ENCODE peak calls at places on chromosomes 2 and 18, in eight cellular contexts. P is body of pancreas, L is upper lobe of left lung, Z is RWPE2, J is colonic mucosa, N is heart left ventricle, X is transverse colon, I is aorta. T is an unnamed sample. For H3K9me3, the result is how much of the 10 kb centered on the place peaks cover.

GRCh38 chr2:238059505-238059904 is 1.3 kb upstream of the SCLY start:
- DNase-seq in P (no peak), L (no peak), Z (no peak), J (no peak), N (no peak), X (no peak), I (no peak), T (no peak)

GRCh38 chr18:80185545-80185944 is 61.8 kb downstream of the PARD6G start:
- DNase-seq in P (no peak), L (no peak), Z (no peak), J (no peak), N (no peak), X (no peak), I (no peak), T (no peak)

GRCh38 chr2:148756292-148756975 is 111.9 kb downstream of the EPC2 start:
- DNase-seq in P (no peak), L (no peak), Z (no peak), J (no peak), N (no peak), X (no peak), I (no peak), T (no peak)

GRCh38 chr2:10120938-10121574 is 1.5 kb upstream of the RRM2 start:
- DNase-seq in P (peak), L (no peak), Z (no peak), J (peak), N (no peak), X (peak), I (no peak), T (no peak)

GRCh38 chr2:202007015-202008011 is 26.3 kb upstream of the FZD7 start:
- DNase-seq in P (no peak), L (peak), Z (no peak), J (no peak), N (no peak), X (no peak), I (no peak), T (no peak)

GRCh38 chr2:66845307-66845706 is 410.4 kb downstream of the MEIS1 start:
- DNase-seq in P (no peak), L (no peak), Z (no peak), J (no peak), N (no peak), X (no peak), I (peak), T (no peak)

GRCh38 chr18:41486581-41486980 is 468.5 kb upstream of the PIK3C3 start:
- DNase-seq in P (no peak), L (no peak), Z (no peak), J (no peak), N (no peak), X (no peak), I (no peak), T (no peak)

GRCh38 chr2:37191747-37192146 is 3.3 kb upstream of the SULT6B1 start:
- DNase-seq in P (no peak), L (peak), Z (no peak), J (no peak), N (no peak), X (no peak), I (no peak), T (no peak)

GRCh38 chr18:63189817-63190216 is 129.8 kb downstream of the BCL2 start:
- DNase-seq in P (no peak), L (no peak), Z (no peak), J (no peak), N (no peak), X (no peak), I (no peak), T (no peak)

GRCh38 chr18:57910817-57911216 is 107.7 kb upstream of the ATP8B1 start:
- DNase-seq in P (no peak), L (no peak), Z (no peak), J (peak), N (no peak), X (no peak), I (no peak), T (no peak)

GRCh38 chr2:69163109-69163508 is 150.1 kb downstream of the ANTXR1 start:
- DNase-seq in P (no peak), L (no peak), Z (no peak), J (no peak), N (peak), X (no peak), I (peak), T (no peak)

GRCh38 chr2:20580690-20581437 is 70.0 kb downstream of the HS1BP3 start:
- DNase-seq in P (no peak), L (no peak), Z (peak), J (no peak), N (no peak), X (no peak), I (peak), T (no peak)

GRCh38 chr2:220434365-220434764 is 806.9 kb downstream of the SLC4A3 start:
- DNase-seq in P (no peak), L (no peak), Z (no peak), J (no peak), N (no peak), X (no peak), I (no peak), T (no peak)

GRCh38 chr2:189285962-189286648 is 106.5 kb upstream of the COL5A2 start:
- DNase-seq in P (no peak), L (no peak), Z (no peak), J (no peak), N (no peak), X (no peak), I (no peak), T (no peak)

GRCh38 chr18:49177812-49178211 is 227.0 kb upstream of the SMAD7 start:
- DNase-seq in P (no peak), L (no peak), Z (no peak), J (no peak), N (no peak), X (no peak), I (no peak), T (no peak)

GRCh38 chr2:160221391-160222276 is 21.6 kb upstream of the ITGB6 start:
- DNase-seq in P (peak), L (peak), Z (peak), J (peak), N (peak), X (peak), I (no peak), T (no peak)

GRCh38 chr2:188813846-188814245 is 160.3 kb upstream of the COL3A1 start:
- DNase-seq in P (no peak), L (no peak), Z (no peak), J (no peak), N (no peak), X (peak), I (peak), T (no peak)

GRCh38 chr2:181131584-181131983 is 151.2 kb downstream of the UBE2E3 start:
- DNase-seq in P (no peak), L (no peak), Z (no peak), J (no peak), N (no peak), X (no peak), I (no peak), T (no peak)

GRCh38 chr2:239186516-239186915 is 214.3 kb downstream of the HDAC4 start:
- DNase-seq in P (no peak), L (no peak), Z (peak), J (no peak), N (no peak), X (no peak), I (no peak), T (no peak)

GRCh38 chr2:216299130-216299529 is 73.2 kb downstream of the MARCHF4 start:
- DNase-seq in P (no peak), L (no peak), Z (no peak), J (no peak), N (no peak), X (no peak), I (no peak), T (no peak)

GRCh38 chr2:80073134-80073561 is 231.4 kb downstream of the LRRTM1 start:
- DNase-seq in P (peak), L (no peak), Z (no peak), J (peak), N (peak), X (peak), I (no peak), T (no peak)

GRCh38 chr2:238728322-238729260 is 119.3 kb upstream of the TWIST2 start:
- DNase-seq in P (no peak), L (no peak), Z (no peak), J (no peak), N (no peak), X (peak), I (peak), T (no peak)

GRCh38 chr2:230067990-230068657 is 600 bp downstream of the SLC16A14 start:
- DNase-seq in P (peak), L (peak), Z (peak), J (peak), N (peak), X (peak), I (peak), T (no peak)

GRCh38 chr2:101406867-101407266 is 19.6 kb upstream of the CREG2 start:
- DNase-seq in P (no peak), L (no peak), Z (no peak), J (no peak), N (no peak), X (no peak), I (peak), T (no peak)

GRCh38 chr2:237223208-237223861 is 137.6 kb downstream of the COPS8 start:
- DNase-seq in P (peak), L (no peak), Z (no peak), J (no peak), N (no peak), X (no peak), I (peak), T (no peak)

GRCh38 chr2:36333350-36334012 is 22.1 kb upstream of the CRIM1 start:
- DNase-seq in P (no peak), L (no peak), Z (no peak), J (no peak), N (no peak), X (no peak), I (no peak), T (no peak)

GRCh38 chr2:152875832-152876669 is 157.6 kb downstream of the ARL6IP6 start:
- DNase-seq in P (no peak), L (no peak), Z (no peak), J (no peak), N (no peak), X (no peak), I (no peak), T (no peak)

GRCh38 chr2:29397743-29398142 is 282.5 kb downstream of the CLIP4 start:
- DNase-seq in P (peak), L (no peak), Z (no peak), J (no peak), N (no peak), X (no peak), I (no peak), T (no peak)

GRCh38 chr2:49207204-49207603 is 52.9 kb upstream of the FSHR start:
- DNase-seq in P (no peak), L (no peak), Z (no peak), J (no peak), N (no peak), X (no peak), I (no peak), T (no peak)

GRCh38 chr2:200741468-200742202 is 70.1 kb upstream of the BZW1 start:
- DNase-seq in P (no peak), L (peak), Z (no peak), J (peak), N (no peak), X (peak), I (no peak), T (no peak)

GRCh38 chr2:170895023-170895759 is 33.9 kb upstream of the GORASP2 start:
- DNase-seq in P (no peak), L (no peak), Z (no peak), J (no peak), N (no peak), X (no peak), I (no peak), T (no peak)

GRCh38 chr2:170744248-170745002 is 25.8 kb upstream of the ERICH2 start:
- DNase-seq in P (no peak), L (no peak), Z (peak), J (no peak), N (no peak), X (no peak), I (no peak), T (no peak)

GRCh38 chr18:3688682-3689081 is 238.7 kb downstream of the TGIF1 start:
- DNase-seq in P (no peak), L (no peak), Z (no peak), J (no peak), N (no peak), X (no peak), I (no peak), T (no peak)

GRCh38 chr2:237181844-237182243 is 96.2 kb downstream of the COPS8 start:
- DNase-seq in P (no peak), L (no peak), Z (no peak), J (no peak), N (no peak), X (no peak), I (no peak), T (no peak)

GRCh38 chr2:2848621-2849443 is 517.8 kb upstream of the MYT1L start:
- DNase-seq in P (peak), L (no peak), Z (no peak), J (no peak), N (no peak), X (no peak), I (no peak), T (no peak)

GRCh38 chr2:190277234-190278112 is 42.2 kb downstream of the HIBCH start:
- DNase-seq in P (peak), L (no peak), Z (no peak), J (no peak), N (no peak), X (peak), I (no peak), T (no peak)

GRCh38 chr18:36185901-36186460 is 1.3 kb upstream of the MOCOS start:
- DNase-seq in P (no peak), L (peak), Z (no peak), J (no peak), N (no peak), X (no peak), I (no peak), T (no peak)
- H3K4me3 ChIP-seq in P (no peak), L (no peak), Z (no peak), J (peak), N (no peak), X (no peak), I (no peak), T (no peak)

DNA sequence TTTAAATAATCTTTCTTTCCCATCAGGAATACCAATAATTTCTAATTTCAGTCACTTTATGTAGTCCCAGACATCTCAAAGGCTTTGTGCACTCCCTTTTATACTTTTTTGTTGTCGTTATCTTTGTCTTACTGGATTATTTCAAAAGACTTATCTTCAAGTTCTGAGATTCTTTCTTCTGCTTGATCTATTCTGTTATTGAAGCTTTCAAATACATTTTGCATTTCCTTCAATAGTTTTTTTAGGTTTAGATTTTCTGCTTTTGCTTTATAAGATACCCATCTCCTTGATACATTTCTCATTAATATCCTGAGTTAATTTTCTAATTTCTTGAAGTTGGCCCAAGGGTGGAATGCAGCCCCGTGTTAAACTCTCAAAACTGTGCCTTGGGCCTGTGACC is 432.4 kb downstream of the RIT2 start:
- DNase-seq in P (no peak), L (no peak), Z (no peak), J (no peak), N (no peak), X (no peak), I (no peak), T (no peak)
- H3K9me3 ChIP-seq in P (under half), L (under half), Z (under half), J (under half), N (under half), X (under half), I (under half), T (under half)

GRCh38 chr2:120231564-120231973 is 8.4 kb upstream of the TMEM185B start:
- DNase-seq in P (no peak), L (no peak), Z (no peak), J (no peak), N (no peak), X (peak), I (peak), T (no peak)
- H3K4me3 ChIP-seq in P (no peak), L (peak), Z (peak), J (peak), N (peak), X (no peak), I (no peak), T (peak)

DNA sequence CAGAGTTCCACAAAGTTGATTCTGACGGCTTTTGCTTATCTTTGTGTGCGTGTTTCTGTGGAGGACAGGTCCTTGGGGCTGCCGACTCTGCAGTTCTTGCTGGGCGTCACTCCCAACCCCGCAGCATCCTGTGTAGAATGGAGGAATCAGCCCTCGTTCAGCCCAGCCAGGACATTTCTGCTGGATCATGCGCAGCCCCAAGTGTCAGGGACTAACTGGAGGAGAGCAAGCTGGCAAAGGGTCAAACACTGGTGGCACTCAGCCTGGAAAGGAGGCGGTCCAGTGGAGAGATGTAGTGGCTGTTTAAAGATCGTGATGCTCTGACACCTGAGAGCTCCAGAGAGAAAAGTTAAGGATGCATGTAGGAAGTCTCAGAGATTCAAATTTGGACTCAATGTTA is 63.7 kb upstream of the SH3RF3 start:
- DNase-seq in P (peak), L (no peak), Z (no peak), J (no peak), N (peak), X (no peak), I (no peak), T (no peak)
- H3K9me3 ChIP-seq in P (under half), L (under half), Z (under half), J (under half), N (under half), X (under half), I (under half), T (under half)

DNA sequence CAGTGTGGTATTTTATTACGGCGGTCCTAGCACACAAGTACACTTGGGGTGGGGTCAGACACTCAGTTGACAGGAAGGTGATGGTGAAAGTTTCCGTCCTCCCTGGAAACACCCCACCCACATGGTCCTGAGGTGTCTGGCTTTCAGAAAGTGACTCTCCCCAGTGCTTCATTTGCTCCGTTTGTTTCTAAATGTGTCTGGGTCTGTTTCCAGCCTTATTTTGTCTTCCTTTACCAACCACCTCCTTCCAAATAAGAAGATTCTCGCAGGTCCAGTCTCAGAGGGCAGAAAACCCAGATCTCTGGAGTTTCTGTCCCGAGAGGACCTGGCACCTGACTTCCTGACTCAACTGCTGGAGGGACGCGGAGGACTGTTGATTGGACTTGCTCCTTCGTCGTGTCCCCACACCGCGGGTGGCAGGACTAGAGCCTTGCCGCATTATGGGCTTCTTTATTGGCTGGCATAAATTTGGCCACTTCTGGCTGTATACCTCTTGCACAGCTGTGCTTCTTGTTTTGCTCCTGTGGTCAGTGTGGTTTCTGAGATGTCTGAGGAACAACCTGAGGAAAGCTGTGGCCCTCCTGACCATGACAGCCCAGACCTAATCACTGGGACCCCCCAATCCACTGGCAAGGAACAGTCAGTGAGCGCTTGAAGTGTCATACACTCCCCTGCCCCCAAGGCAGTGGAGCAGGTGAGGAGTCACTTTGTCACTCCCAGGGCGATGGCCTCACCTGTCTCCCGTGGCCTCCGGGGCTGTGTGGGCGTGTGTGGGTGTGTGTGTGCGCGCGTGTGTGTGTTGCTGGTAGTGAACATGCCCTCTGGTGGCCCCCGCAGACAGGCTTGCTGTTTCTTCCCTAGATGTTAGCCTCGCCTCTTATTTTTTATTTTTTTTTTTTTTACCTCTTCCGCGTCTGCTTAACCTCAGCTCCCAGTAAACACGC is 45.6 kb downstream of the MEX3C start:
- DNase-seq in P (no peak), L (peak), Z (no peak), J (no peak), N (no peak), X (peak), I (no peak), T (peak)
- H3K4me3 ChIP-seq in P (no peak), L (no peak), Z (no peak), J (no peak), N (no peak), X (no peak), I (no peak), T (peak)

GRCh38 chr2:150332378-150332777 is 155.1 kb downstream of the RND3 start:
- DNase-seq in P (peak), L (no peak), Z (no peak), J (no peak), N (no peak), X (no peak), I (no peak), T (no peak)

GRCh38 chr2:150325656-150326055 is 161.8 kb downstream of the RND3 start:
- DNase-seq in P (no peak), L (no peak), Z (no peak), J (no peak), N (no peak), X (no peak), I (no peak), T (no peak)

GRCh38 chr2:150327546-150328495 is 159.6 kb downstream of the RND3 start:
- DNase-seq in P (no peak), L (no peak), Z (no peak), J (no peak), N (no peak), X (no peak), I (no peak), T (no peak)
- H3K9me3 ChIP-seq in P (under half), L (under half), Z (under half), J (under half), N (under half), X (under half), I (under half), T (under half)

GRCh38 chr2:75310915-75311314 is 111.6 kb upstream of the TACR1 start:
- DNase-seq in P (no peak), L (no peak), Z (no peak), J (no peak), N (no peak), X (no peak), I (no peak), T (no peak)
- H3K4me3 ChIP-seq in P (no peak), L (no peak), Z (no peak), J (no peak), N (no peak), X (no peak), I (no peak), T (no peak)

GRCh38 chr18:76971149-76971548 is 148.8 kb downstream of the ZNF236 start:
- DNase-seq in P (no peak), L (no peak), Z (no peak), J (no peak), N (no peak), X (no peak), I (no peak), T (no peak)

GRCh38 chr18:76963951-76964350 is 141.6 kb downstream of the ZNF236 start:
- DNase-seq in P (no peak), L (no peak), Z (no peak), J (no peak), N (no peak), X (no peak), I (no peak), T (no peak)

GRCh38 chr18:76972241-76972640 is 149.9 kb downstream of the ZNF236 start:
- DNase-seq in P (no peak), L (no peak), Z (no peak), J (no peak), N (no peak), X (no peak), I (no peak), T (no peak)

GRCh38 chr18:76970749-76971148 is 148.4 kb downstream of the ZNF236 start:
- DNase-seq in P (no peak), L (peak), Z (no peak), J (no peak), N (no peak), X (no peak), I (no peak), T (no peak)

GRCh38 chr18:76968073-76968472 is 145.7 kb downstream of the ZNF236 start:
- DNase-seq in P (no peak), L (peak), Z (no peak), J (no peak), N (no peak), X (no peak), I (no peak), T (no peak)
- H3K9me3 ChIP-seq in P (under half), L (under half), Z (under half), J (under half), N (under half), X (under half), I (under half), T (under half)

GRCh38 chr2:156800781-156801366 is 364.7 kb downstream of the GPD2 start:
- DNase-seq in P (no peak), L (no peak), Z (no peak), J (no peak), N (no peak), X (no peak), I (no peak), T (no peak)
- H3K4me3 ChIP-seq in P (no peak), L (no peak), Z (no peak), J (no peak), N (no peak), X (no peak), I (no peak), T (no peak)

T was measured in effector memory CD4-positive, alpha-beta T cell.